ENCODE peak calls at places on chromosome 2, in nine cellular contexts. P, Q, G, N, S, Y, B, U and R are unnamed samples.

GRCh38 chr2:11175293-11175795 is 20.1 kb downstream of the SLC66A3 start:
- DNase-seq in U (no peak), S (no peak), Q (no peak), N (no peak), B (peak; percentile 56), G (no peak), Y (no peak), P (no peak), R (no peak)

GRCh38 chr2:240623531-240624010 is 1.7 kb upstream of the GPR35 start:
- DNase-seq in S (peak; percentile 2), G (peak; percentile 24), B (no peak), U (no peak), P (no peak), N (peak; percentile 25), Q (peak; percentile 2), Y (no peak), R (no peak)

GRCh38 chr2:150046211-150046610 is 441.3 kb downstream of the RND3 start:
- DNase-seq in G (no peak), N (no peak), P (no peak), Y (no peak), B (no peak), Q (no peak), U (no peak), S (no peak), R (no peak)

GRCh38 chr2:177347570-177347969 is 45.0 kb upstream of the AGPS start:
- DNase-seq in Q (no peak), S (no peak), B (no peak), G (no peak), Y (no peak), U (no peak), P (no peak), N (no peak), R (no peak)

GRCh38 chr2:219209818-219210571 is 3.4 kb downstream of the ZFAND2B start:
- DNase-seq in B (no peak), P (no peak), Q (no peak), N (no peak), Y (no peak), S (no peak), G (no peak), U (no peak), R (no peak)

GRCh38 chr2:189517847-189518535 is 62.6 kb downstream of the SLC40A1 start:
- DNase-seq in G (no peak), B (no peak), Q (no peak), S (no peak), U (no peak), N (no peak), Y (no peak), P (no peak), R (no peak)

GRCh38 chr2:100067796-100068195 is 74.6 kb downstream of the AFF3 start:
- DNase-seq in N (no peak), G (no peak), B (no peak), S (no peak), Q (no peak), U (no peak), P (no peak), Y (no peak), R (no peak)

GRCh38 chr2:200944467-200945394 is 18.7 kb downstream of the ORC2 start:
- DNase-seq in G (no peak), Q (no peak), U (no peak), P (no peak), N (no peak), B (no peak), Y (peak; percentile 85), S (no peak), R (peak; percentile 65)

GRCh38 chr2:143623270-143623669 is 494.1 kb downstream of the ARHGAP15 start:
- DNase-seq in P (no peak), N (no peak), U (no peak), S (no peak), Q (no peak), B (no peak), G (no peak), Y (no peak), R (no peak)

GRCh38 chr2:189151897-189152296 is 27.7 kb downstream of the COL5A2 start:
- DNase-seq in Q (no peak), S (no peak), G (no peak), N (no peak), U (no peak), Y (no peak), B (no peak), P (no peak), R (no peak)

GRCh38 chr2:111618577-111618930 is 265.4 kb downstream of the ANAPC1 start:
- DNase-seq in B (no peak), Q (no peak), N (no peak), P (no peak), S (no peak), U (no peak), G (no peak), Y (no peak), R (no peak)

GRCh38 chr2:170122883-170123547 is 54.9 kb upstream of the MYO3B start:
- DNase-seq in N (no peak), G (no peak), S (no peak), Y (no peak), P (peak; percentile 20), U (no peak), B (no peak), Q (no peak), R (peak; percentile 97)

GRCh38 chr2:205333351-205333750 is 348.9 kb upstream of the NRP2 start:
- DNase-seq in P (no peak), G (no peak), S (no peak), Y (no peak), U (no peak), Q (no peak), B (no peak), N (no peak), R (no peak)

GRCh38 chr2:42368817-42369550 is 8.0 kb upstream of the COX7A2L start:
- DNase-seq in S (no peak), U (no peak), N (no peak), B (no peak), G (no peak), Y (no peak), Q (peak; percentile 21), P (peak; percentile 92), R (no peak)

GRCh38 chr2:184031402-184032147 is 566.8 kb upstream of the ZNF804A start:
- DNase-seq in Y (no peak), B (no peak), N (no peak), G (no peak), P (no peak), S (no peak), U (no peak), Q (no peak), R (no peak)

GRCh38 chr2:59967691-59968090 is 585.8 kb downstream of the BCL11A start:
- DNase-seq in S (no peak), Q (no peak), U (no peak), P (no peak), G (no peak), Y (no peak), B (no peak), N (no peak), R (no peak)

GRCh38 chr2:170742896-170743529 is 27.2 kb upstream of the ERICH2 start:
- DNase-seq in P (no peak), Y (no peak), S (no peak), B (no peak), G (no peak), Q (no peak), N (no peak), U (no peak), R (no peak)

GRCh38 chr2:95260028-95261023 is 13.9 kb upstream of the PROM2 start:
- DNase-seq in N (no peak), B (peak; percentile 60), Y (no peak), S (peak; percentile 24), P (no peak), U (peak; percentile 81), Q (no peak), G (peak; percentile 37), R (peak; percentile 92)

GRCh38 chr2:45114221-45114955 is 105.1 kb upstream of the SIX2 start:
- DNase-seq in G (no peak), Y (no peak), S (no peak), P (no peak), U (peak; percentile 25), B (no peak), N (no peak), Q (no peak), R (no peak)

GRCh38 chr2:85736456-85737355 is 17.1 kb upstream of the ATOH8 start:
- DNase-seq in U (no peak), G (peak; percentile 26), N (peak; percentile 37), P (no peak), B (no peak), Y (no peak), S (no peak), Q (no peak), R (no peak)